ENCODE peak calls at places on chromosomes 16 and 17, in four cellular contexts. One of them, this sample, is unnamed.
A peak's percentile ranks its signal among the peaks of the same experiment; 100 is the strongest.

GRCh38 chr17:29113334-29113733 is 66.9 kb downstream of the MYO18A start:
- DNase-seq in AG09319: no peak
- DNase-seq in CD4-positive, alpha-beta T cell: no peak
- DNase-seq in AG08396: no peak
- DNase-seq in this sample: no peak

GRCh38 chr16:30748634-30749445 is 615 bp downstream of the PHKG2 start:
- DNase-seq in AG09319: no peak
- DNase-seq in AG08396: peak; percentile 73
- DNase-seq in CD4-positive, alpha-beta T cell: no peak
- DNase-seq in this sample: no peak

GRCh38 chr16:9843424-9844013 is 338.7 kb downstream of the GRIN2A start:
- DNase-seq in AG08396: no peak
- DNase-seq in AG09319: no peak
- DNase-seq in CD4-positive, alpha-beta T cell: no peak
- DNase-seq in this sample: peak; percentile 8

GRCh38 chr17:1197379-1197778 is 17.6 kb upstream of the ABR start:
- DNase-seq in AG09319: no peak
- DNase-seq in CD4-positive, alpha-beta T cell: no peak
- DNase-seq in AG08396: no peak
- DNase-seq in this sample: no peak

GRCh38 chr17:69269174-69269998 is 40.8 kb upstream of the ABCA10 start:
- DNase-seq in AG08396: no peak
- DNase-seq in AG09319: peak; percentile 27
- DNase-seq in CD4-positive, alpha-beta T cell: no peak
- DNase-seq in this sample: peak; percentile 23

GRCh38 chr16:10668322-10669045 is 26.2 kb downstream of the TEKT5 start:
- DNase-seq in AG08396: peak; percentile 45
- DNase-seq in AG09319: no peak
- DNase-seq in CD4-positive, alpha-beta T cell: no peak
- DNase-seq in this sample: peak; percentile 48

GRCh38 chr16:28823291-28823718 is 506 bp downstream of the ATXN2L start:
- DNase-seq in CD4-positive, alpha-beta T cell: no peak
- DNase-seq in AG08396: no peak
- DNase-seq in AG09319: no peak
- DNase-seq in this sample: no peak

GRCh38 chr17:50423553-50424159 is 2.4 kb upstream of the ACSF2 start:
- DNase-seq in CD4-positive, alpha-beta T cell: no peak
- DNase-seq in AG09319: no peak
- DNase-seq in AG08396: peak; percentile 73
- DNase-seq in this sample: peak; percentile 97

GRCh38 chr17:78970834-78971763 is 8.6 kb downstream of the LGALS3BP start:
- DNase-seq in CD4-positive, alpha-beta T cell: peak; percentile 72
- DNase-seq in AG09319: no peak
- DNase-seq in AG08396: peak; percentile 79
- DNase-seq in this sample: peak; percentile 78

GRCh38 chr16:48914070-48914469 is 304.1 kb upstream of the N4BP1 start:
- DNase-seq in AG08396: no peak
- DNase-seq in CD4-positive, alpha-beta T cell: no peak
- DNase-seq in AG09319: no peak
- DNase-seq in this sample: no peak

GRCh38 chr16:69112285-69113129 is 7.1 kb downstream of the HAS3 start:
- DNase-seq in AG08396: peak; percentile 79
- DNase-seq in AG09319: no peak
- DNase-seq in CD4-positive, alpha-beta T cell: peak; percentile 18
- DNase-seq in this sample: peak; percentile 71

GRCh38 chr16:85058909-85059308 is 31.3 kb downstream of the KIAA0513 start:
- DNase-seq in AG08396: no peak
- DNase-seq in AG09319: no peak
- DNase-seq in CD4-positive, alpha-beta T cell: no peak
- DNase-seq in this sample: no peak

GRCh38 chr17:37844977-37845293 is 79.3 kb upstream of the TBC1D3K start:
- DNase-seq in CD4-positive, alpha-beta T cell: no peak
- DNase-seq in AG08396: no peak
- DNase-seq in AG09319: no peak
- DNase-seq in this sample: no peak

GRCh38 chr17:2776589-2777241 is 19.5 kb upstream of the RAP1GAP2 start:
- DNase-seq in CD4-positive, alpha-beta T cell: no peak
- DNase-seq in AG09319: no peak
- DNase-seq in AG08396: no peak
- DNase-seq in this sample: no peak

GRCh38 chr16:56355221-56355620 is 70.1 kb downstream of the AMFR start:
- DNase-seq in AG09319: no peak
- DNase-seq in CD4-positive, alpha-beta T cell: no peak
- DNase-seq in AG08396: no peak
- DNase-seq in this sample: no peak

GRCh38 chr16:15822957-15823356 is 33.9 kb downstream of the MYH11 start:
- DNase-seq in CD4-positive, alpha-beta T cell: no peak
- DNase-seq in AG09319: no peak
- DNase-seq in AG08396: no peak
- DNase-seq in this sample: no peak